ENCODE peak calls at places on chromosomes 2 and 18, in ten cellular contexts. R is thyroid gland; Z is neuronal stem cell; I is right cardiac atrium; Q is CD8-positive, alpha-beta memory T cell; V is AG04450; O is tibial artery; F is lung; H is endodermal cell; J is RWPE1. A is an unnamed sample.

GRCh38 chr2:152716805-152717241 is 438 bp downstream of the PRPF40A start:
- DNase-seq in R (peak), Q (no peak), V (no peak), I (no peak), H (no peak), J (peak), O (peak), Z (no peak), F (peak), A (no peak)

GRCh38 chr2:230864605-230865323 is at the start of gene ITM2C:
- DNase-seq in Q (peak), J (peak), R (peak), V (peak), I (peak), F (no peak), Z (no peak), O (no peak), H (peak), A (peak)

GRCh38 chr18:49784427-49785185 is 28.7 kb downstream of the ACAA2 start:
- DNase-seq in F (no peak), H (no peak), Q (no peak), R (no peak), O (no peak), V (no peak), I (no peak), J (no peak), Z (no peak), A (no peak)

GRCh38 chr2:235542728-235543125 is 48.9 kb downstream of the AGAP1 start:
- DNase-seq in I (no peak), J (no peak), Z (no peak), H (peak), V (no peak), R (no peak), Q (no peak), F (no peak), O (no peak), A (no peak)

GRCh38 chr2:10222-10875 is 36.0 kb downstream of the FAM110C start:
- DNase-seq in J (no peak), I (peak), Z (no peak), O (peak), V (no peak), H (peak), F (no peak), Q (no peak), R (no peak), A (no peak)

GRCh38 chr2:212147921-212148513 is 390.6 kb downstream of the ERBB4 start:
- DNase-seq in V (no peak), Q (no peak), F (no peak), Z (no peak), I (no peak), J (no peak), H (no peak), R (no peak), O (no peak), A (no peak)

GRCh38 chr18:7452331-7452730 is 114.8 kb upstream of the PTPRM start:
- DNase-seq in H (peak), F (no peak), Q (no peak), O (no peak), J (peak), Z (no peak), V (no peak), I (no peak), R (peak), A (no peak)

GRCh38 chr18:52334896-52335295 is 5.1 kb upstream of the DCC start:
- DNase-seq in J (no peak), R (no peak), O (no peak), Z (no peak), V (peak), F (no peak), I (no peak), H (no peak), Q (no peak), A (no peak)

GRCh38 chr2:189002079-189002478 is 27.9 kb downstream of the COL3A1 start:
- DNase-seq in I (no peak), H (no peak), R (no peak), Q (no peak), J (peak), O (no peak), Z (no peak), F (no peak), V (no peak), A (no peak)

GRCh38 chr18:48623468-48624220 is 84.8 kb downstream of the CTIF start:
- DNase-seq in R (no peak), Z (no peak), V (peak), I (no peak), H (no peak), O (no peak), F (no peak), Q (no peak), J (peak), A (no peak)

GRCh38 chr2:100071350-100072043 is 70.9 kb downstream of the AFF3 start:
- DNase-seq in Z (no peak), V (no peak), Q (no peak), R (no peak), O (no peak), F (no peak), H (no peak), J (no peak), I (no peak), A (no peak)

GRCh38 chr2:69195706-69196105 is 182.7 kb downstream of the ANTXR1 start:
- DNase-seq in H (no peak), Z (no peak), F (no peak), I (no peak), R (no peak), Q (no peak), V (no peak), J (no peak), O (no peak), A (no peak)

GRCh38 chr2:2650608-2651375 is 319.7 kb upstream of the MYT1L start:
- DNase-seq in R (no peak), O (peak), Z (no peak), V (no peak), I (no peak), F (no peak), Q (no peak), H (no peak), J (no peak), A (no peak)

GRCh38 chr18:3966246-3966984 is 488.7 kb downstream of the DLGAP1 start:
- DNase-seq in H (no peak), Q (no peak), F (no peak), V (no peak), R (no peak), I (no peak), O (no peak), J (no peak), Z (no peak), A (no peak)

GRCh38 chr2:226117506-226118065 is 682.0 kb downstream of the IRS1 start:
- DNase-seq in Q (no peak), R (no peak), J (no peak), V (peak), H (no peak), O (no peak), I (no peak), Z (no peak), F (no peak), A (no peak)

GRCh38 chr2:29841386-29842004 is 79.9 kb downstream of the ALK start:
- DNase-seq in H (peak), Z (peak), O (no peak), Q (peak), F (no peak), R (peak), V (peak), J (peak), I (no peak), A (peak)

GRCh38 chr2:65228249-65228750 is 669 bp downstream of the ACTR2 start:
- DNase-seq in F (no peak), R (no peak), Z (no peak), Q (no peak), J (peak), I (no peak), V (no peak), H (no peak), O (no peak), A (no peak)

GRCh38 chr2:25251032-25251460 is 82.7 kb upstream of the POMC start:
- DNase-seq in H (no peak), V (no peak), J (no peak), R (no peak), I (peak), F (no peak), Q (peak), Z (peak), O (no peak), A (no peak)

GRCh38 chr18:31572368-31572767 is 19.3 kb upstream of the TTR start:
- DNase-seq in I (no peak), H (no peak), O (no peak), F (no peak), R (no peak), Q (no peak), Z (no peak), V (no peak), J (no peak), A (no peak)
- H3K27ac ChIP-seq in I (no peak), H (no peak), O (no peak), F (no peak), R (no peak), Q (no peak), Z (no peak), V (no peak), J (no peak), A (no peak)

DNA sequence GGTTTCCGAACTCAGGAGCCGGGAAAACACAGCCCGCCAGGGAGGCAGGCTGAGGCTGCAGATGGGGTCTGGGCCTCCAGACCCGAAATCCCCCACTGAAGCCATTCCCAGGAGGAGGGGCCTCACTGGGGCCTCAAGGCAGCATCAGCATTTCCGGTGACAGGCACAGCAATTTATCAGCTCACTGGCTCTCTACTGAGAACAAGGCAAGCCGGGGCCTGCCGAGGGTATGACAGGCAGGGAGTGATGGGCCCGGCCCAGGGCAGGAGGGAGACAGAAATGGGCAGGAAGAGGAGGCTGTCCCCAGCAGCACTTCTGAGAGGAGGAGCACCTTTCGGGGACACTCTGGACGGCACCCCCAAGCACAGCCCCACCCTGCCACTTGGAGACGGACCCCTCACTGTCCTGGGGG is 12.5 kb downstream of the SDC1 start:
- DNase-seq in I (peak), V (no peak), H (peak), J (peak), Z (no peak), O (no peak), F (no peak), R (no peak), Q (no peak), A (no peak)
- H3K27ac ChIP-seq in I (no peak), V (no peak), H (no peak), J (peak), Z (no peak), O (no peak), F (no peak), R (peak), Q (no peak), A (no peak)

GRCh38 chr2:106827178-106827577 is 58.8 kb downstream of the ST6GAL2 start:
- DNase-seq in F (no peak), J (no peak), I (no peak), Q (no peak), H (no peak), Z (no peak), R (no peak), V (no peak), O (no peak), A (no peak)
- H3K27ac ChIP-seq in F (no peak), J (no peak), I (no peak), Q (no peak), H (no peak), Z (no peak), R (no peak), V (no peak), O (no peak), A (no peak)

GRCh38 chr2:217688494-217688893 is 314.3 kb downstream of the TNS1 start:
- DNase-seq in Q (no peak), I (no peak), R (peak), F (no peak), V (no peak), O (no peak), Z (no peak), J (no peak), H (peak), A (no peak)
- H3K27ac ChIP-seq in Q (no peak), I (no peak), R (peak), F (no peak), V (no peak), O (peak), Z (no peak), J (no peak), H (no peak), A (no peak)

DNA sequence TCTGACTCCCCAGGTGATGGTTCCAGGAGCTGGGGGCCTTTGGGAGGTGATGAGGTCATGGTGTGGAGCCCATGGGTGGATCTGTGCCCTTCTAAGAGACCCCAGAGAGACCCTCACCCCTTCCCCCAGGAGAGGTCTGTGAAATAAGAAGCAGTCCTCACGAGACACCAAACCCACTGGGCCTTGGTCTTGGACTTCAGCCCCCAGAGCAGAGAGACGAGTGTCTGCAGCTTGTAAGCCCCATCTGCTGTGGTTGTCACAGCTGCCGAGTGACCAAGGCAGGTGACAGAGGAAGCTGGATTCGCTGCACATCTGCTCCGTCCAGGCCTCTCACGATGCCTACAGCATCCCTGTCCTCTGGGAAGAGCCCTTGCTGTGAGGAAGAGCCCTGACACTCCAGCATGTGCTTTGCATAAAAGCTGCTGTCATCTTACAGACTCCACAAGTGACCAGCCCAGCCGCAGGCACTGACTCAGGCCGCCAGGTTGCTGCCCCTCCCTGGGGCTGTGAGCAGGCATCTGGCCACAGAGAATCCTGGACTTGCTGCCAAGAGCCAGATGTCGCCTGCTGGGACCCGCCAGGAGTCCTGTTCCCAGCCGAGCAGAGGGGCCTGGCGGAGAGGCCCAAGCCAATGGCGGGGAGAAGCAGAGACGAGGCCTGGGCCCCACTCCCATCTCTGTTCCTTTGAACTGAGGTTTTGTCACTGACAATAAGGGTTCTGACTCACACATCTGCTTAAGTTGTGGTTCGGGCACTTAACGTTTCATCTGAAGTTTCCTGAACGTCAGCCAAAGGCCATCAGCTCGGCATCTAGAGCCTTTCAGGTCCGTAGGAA is 150.7 kb downstream of the PXDN start:
- DNase-seq in O (peak), J (peak), Z (no peak), R (no peak), H (peak), Q (no peak), I (peak), F (no peak), V (peak), A (no peak)
- H3K27ac ChIP-seq in O (no peak), J (peak), Z (peak), R (no peak), H (peak), Q (no peak), I (peak), F (no peak), V (peak), A (no peak)

GRCh38 chr2:174615951-174616436 is 18.4 kb upstream of the WIPF1 start:
- DNase-seq in J (peak), H (no peak), O (no peak), Q (no peak), R (no peak), V (no peak), I (peak), F (no peak), Z (no peak), A (no peak)
- H3K27ac ChIP-seq in J (no peak), H (no peak), O (peak), Q (no peak), R (no peak), V (no peak), I (peak), F (no peak), Z (no peak), A (no peak)

DNA sequence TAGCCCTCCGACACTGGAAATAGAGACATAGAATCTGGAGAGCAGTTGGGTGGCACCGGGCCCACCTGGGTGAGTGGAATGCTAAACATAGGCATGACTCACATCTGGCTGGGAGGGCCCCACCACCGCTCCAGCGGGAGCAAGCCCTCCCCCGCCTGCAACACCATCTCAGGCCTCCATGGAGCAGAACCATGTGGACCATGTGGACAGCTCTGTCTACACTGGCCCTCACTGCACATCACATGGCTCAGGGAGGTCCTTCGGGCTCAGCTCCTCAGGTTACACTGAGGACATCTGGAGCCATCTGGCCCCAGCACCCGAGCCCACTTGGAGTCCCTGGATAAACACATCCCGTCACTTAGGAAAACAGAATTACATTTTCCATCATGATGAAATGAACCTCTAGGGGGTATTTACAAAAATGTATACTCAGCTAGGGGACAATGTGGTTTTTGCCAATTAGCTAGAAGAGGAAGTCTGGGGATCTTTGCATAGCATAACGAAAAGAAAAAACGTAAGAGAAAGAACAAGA is 30.8 kb upstream of the MLPH start:
- DNase-seq in R (no peak), J (peak), F (no peak), I (peak), O (peak), Z (no peak), V (peak), Q (no peak), H (no peak), A (no peak)
- H3K27ac ChIP-seq in R (no peak), J (peak), F (peak), I (no peak), O (peak), Z (no peak), V (peak), Q (no peak), H (no peak), A (no peak)

DNA sequence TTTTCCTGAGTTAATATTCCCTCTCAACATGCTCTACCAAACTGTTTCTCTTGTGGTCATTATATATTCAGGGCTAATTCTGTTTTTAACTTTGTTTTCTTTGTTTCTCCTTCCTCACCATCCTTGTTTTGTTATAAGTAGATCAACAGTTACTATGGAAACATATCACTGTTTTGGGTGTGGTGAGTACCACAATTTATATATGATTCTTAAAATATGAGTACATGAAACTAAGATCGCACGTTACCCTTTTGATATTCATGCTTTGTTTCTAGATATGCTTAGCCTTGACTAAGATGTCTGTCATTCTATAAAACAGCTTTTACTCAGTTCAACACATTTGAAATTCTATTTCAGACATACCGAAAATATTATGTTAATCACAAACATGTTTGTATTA is 232.3 kb upstream of the ITGA4 start:
- DNase-seq in F (no peak), V (no peak), R (no peak), H (no peak), I (no peak), Q (peak), Z (no peak), J (no peak), O (no peak), A (no peak)
- H3K27ac ChIP-seq in F (no peak), V (no peak), R (no peak), H (no peak), I (no peak), Q (peak), Z (no peak), J (no peak), O (no peak), A (no peak)

GRCh38 chr2:238220892-238221521 is 17.5 kb upstream of the ILKAP start:
- DNase-seq in J (no peak), F (no peak), Q (no peak), H (peak), R (no peak), O (no peak), Z (no peak), I (no peak), V (no peak), A (peak)
- H3K27ac ChIP-seq in J (no peak), F (no peak), Q (no peak), H (no peak), R (no peak), O (no peak), Z (no peak), I (no peak), V (no peak), A (peak)

GRCh38 chr2:109218792-109219126 is 89.8 kb downstream of the SH3RF3 start:
- DNase-seq in I (no peak), O (no peak), F (no peak), Z (no peak), Q (no peak), J (no peak), R (no peak), H (peak), V (no peak), A (no peak)
- H3K27ac ChIP-seq in I (peak), O (peak), F (no peak), Z (no peak), Q (no peak), J (no peak), R (no peak), H (no peak), V (peak), A (peak)